ENCODE peak calls at places on chromosomes 3 and 15, in four cellular contexts. Y is PC-9, F is choroid plexus epithelial cell, O is psoas muscle. Z is an unnamed sample.

GRCh38 chr3:138043266-138044029 is 33.5 kb downstream of the CLDN18 start:
- DNase-seq in Y (no peak), F (peak; percentile 87), O (no peak), Z (no peak)

GRCh38 chr15:42156266-42156922 is at the start of gene PLA2G4F:
- DNase-seq in Y (peak; percentile 71), F (no peak), O (peak; percentile 79), Z (peak; percentile 89)

GRCh38 chr3:169146112-169146665 is 517.3 kb downstream of the MECOM start:
- DNase-seq in Y (peak; percentile 69), F (peak; percentile 57), O (peak; percentile 60), Z (peak; percentile 83)

GRCh38 chr15:29784413-29784812 is 37.9 kb downstream of the TJP1 start:
- DNase-seq in Y (no peak), F (peak; percentile 32), O (no peak), Z (no peak)

GRCh38 chr15:83248151-83248851 is 36.2 kb downstream of the BNC1 start:
- DNase-seq in Y (peak; percentile 34), F (peak; percentile 85), O (no peak), Z (peak; percentile 91)

GRCh38 chr3:129344540-129345220 is 66.0 kb downstream of the HMCES start:
- DNase-seq in Y (peak; percentile 79), F (no peak), O (peak; percentile 28), Z (no peak)

GRCh38 chr3:183579967-183580720 is 24.6 kb upstream of the KLHL6 start:
- DNase-seq in Y (no peak), F (peak; percentile 10), O (no peak), Z (no peak)

GRCh38 chr3:65048151-65048550 is 360.4 kb upstream of the ADAMTS9 start:
- DNase-seq in Y (no peak), F (no peak), O (no peak), Z (no peak)

GRCh38 chr3:57972421-57973111 is 35.7 kb upstream of the FLNB start:
- DNase-seq in Y (peak; percentile 81), F (no peak), O (no peak), Z (peak; percentile 74)

GRCh38 chr3:160245261-160245800 is 20.1 kb downstream of the C3orf80 start:
- DNase-seq in Y (no peak), F (no peak), O (no peak), Z (no peak)

GRCh38 chr3:41159581-41160189 is 39.6 kb upstream of the CTNNB1 start:
- DNase-seq in Y (no peak), F (no peak), O (no peak), Z (peak; percentile 65)

GRCh38 chr3:31533169-31533870 is 595 bp downstream of the STT3B start:
- DNase-seq in Y (peak; percentile 26), F (peak; percentile 35), O (peak; percentile 81), Z (peak; percentile 24)

GRCh38 chr15:95281470-95281869 is 1049.0 kb upstream of the NR2F2 start:
- DNase-seq in Y (no peak), F (no peak), O (no peak), Z (no peak)

GRCh38 chr15:68820205-68820588 is 498 bp downstream of the ANP32A start:
- DNase-seq in Y (peak; percentile 16), F (no peak), O (peak; percentile 79), Z (peak; percentile 60)

Z was measured in HT-29.